ENCODE peak calls at places on chromosomes 6 and 20, in six cellular contexts. Y, H, X, O, T and D are unnamed samples.

GRCh38 chr6:120608826-120609225 is 725.5 kb downstream of the TBC1D32 start:
- DNase-seq in Y (no peak), H (no peak), X (no peak), O (no peak), T (peak), D (no peak)

GRCh38 chr20:60074276-60074675 is 116.1 kb downstream of the CDH26 start:
- DNase-seq in Y (no peak), H (no peak), X (no peak), O (no peak), T (no peak), D (no peak)

GRCh38 chr6:121670511-121670910 is 235.1 kb downstream of the GJA1 start:
- DNase-seq in Y (peak), H (no peak), X (no peak), O (no peak), T (no peak), D (no peak)

GRCh38 chr6:41781302-41781711 is 725 bp downstream of the PRICKLE4 start:
- DNase-seq in Y (no peak), H (no peak), X (peak), O (peak), T (no peak), D (no peak)

GRCh38 chr6:6333498-6333897 is 13.0 kb upstream of the F13A1 start:
- DNase-seq in Y (no peak), H (no peak), X (no peak), O (no peak), T (no peak), D (no peak)

GRCh38 chr20:1800777-1801176 is 94.4 kb upstream of the SIRPA start:
- DNase-seq in Y (peak), H (peak), X (no peak), O (no peak), T (no peak), D (no peak)

GRCh38 chr6:35343092-35343834 is 905 bp downstream of the PPARD start:
- DNase-seq in Y (no peak), H (no peak), X (peak), O (peak), T (no peak), D (peak)

GRCh38 chr20:45860573-45861011 is 3.2 kb downstream of the ZSWIM3 start:
- DNase-seq in Y (no peak), H (no peak), X (no peak), O (no peak), T (no peak), D (no peak)

GRCh38 chr20:1810926-1811620 is 84.1 kb upstream of the SIRPA start:
- DNase-seq in Y (no peak), H (no peak), X (no peak), O (no peak), T (no peak), D (no peak)

GRCh38 chr6:168210239-168211107 is 109.1 kb downstream of the DACT2 start:
- DNase-seq in Y (no peak), H (no peak), X (no peak), O (no peak), T (no peak), D (no peak)

GRCh38 chr20:23826541-23827018 is at the start of gene CST2:
- DNase-seq in Y (no peak), H (no peak), X (no peak), O (no peak), T (no peak), D (no peak)

GRCh38 chr20:62824476-62825287 is 7.8 kb downstream of the COL9A3 start:
- DNase-seq in Y (no peak), H (peak), X (peak), O (peak), T (no peak), D (peak)

DNA sequence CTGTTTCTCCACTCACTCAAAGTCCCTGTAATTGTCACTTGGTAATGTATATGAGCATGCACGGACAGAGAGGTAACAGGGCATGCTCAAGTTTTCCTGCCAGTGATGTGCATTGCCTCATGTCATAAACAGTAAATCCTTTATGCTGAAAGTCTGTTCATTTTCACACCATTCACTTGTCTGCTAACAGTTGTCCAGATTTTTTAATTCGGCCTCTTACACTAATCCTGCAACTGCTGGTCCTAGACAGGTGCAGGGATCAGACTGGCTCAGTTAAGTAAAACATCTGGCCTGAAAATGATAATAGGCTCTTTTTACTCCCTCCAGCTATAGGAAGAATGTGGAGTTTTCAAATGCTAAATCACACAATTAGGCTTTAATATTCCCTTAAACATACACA is 185.4 kb upstream of the VGLL2 start:
- DNase-seq in Y (no peak), H (no peak), X (no peak), O (no peak), T (no peak), D (no peak)
- TF ChIP-seq CTCF in Y (no peak), H (no peak), X (no peak), O (no peak), T (no peak), D (no peak)

DNA sequence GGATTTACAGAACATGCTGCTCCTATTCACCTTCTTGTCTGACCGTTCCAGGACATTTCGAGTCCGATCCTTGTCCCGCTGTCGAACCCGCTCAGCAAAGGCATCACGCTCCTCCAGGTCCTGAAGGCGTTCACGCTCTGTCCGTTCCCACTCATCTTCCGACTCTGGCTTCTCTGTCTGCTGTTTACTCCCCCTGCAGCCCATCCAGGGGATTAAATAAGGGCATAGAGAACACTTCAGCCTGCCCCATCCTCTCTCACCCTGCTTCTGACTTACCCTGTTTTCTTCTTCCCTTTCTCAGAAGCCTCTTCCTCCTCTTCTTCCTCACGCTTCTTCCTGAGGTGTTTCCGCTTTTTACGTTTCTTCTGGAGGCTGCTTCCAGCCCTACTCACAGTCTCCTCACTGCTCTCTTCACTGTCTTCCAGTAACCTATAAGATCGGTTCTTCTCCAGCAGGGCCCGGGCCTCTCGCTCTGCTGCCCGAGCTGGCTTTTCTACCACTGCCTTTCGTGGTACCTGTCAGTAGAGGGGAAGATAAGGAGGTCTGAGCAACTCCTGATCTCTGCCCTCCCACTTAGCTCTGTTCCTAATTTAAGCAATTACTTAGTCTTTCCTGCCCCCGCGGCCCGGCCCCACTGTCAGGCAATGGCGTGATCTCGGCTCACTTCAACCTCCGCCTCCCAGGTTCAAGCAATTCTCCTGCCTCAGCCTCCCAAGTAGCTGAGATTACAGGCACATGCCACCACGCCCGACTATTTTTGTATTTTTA is 1.9 kb downstream of the DHX16 start:
- DNase-seq in Y (no peak), H (no peak), X (no peak), O (no peak), T (no peak), D (no peak)
- TF ChIP-seq CTCF in Y (peak), H (no peak), X (no peak), O (no peak), T (peak), D (peak)

DNA sequence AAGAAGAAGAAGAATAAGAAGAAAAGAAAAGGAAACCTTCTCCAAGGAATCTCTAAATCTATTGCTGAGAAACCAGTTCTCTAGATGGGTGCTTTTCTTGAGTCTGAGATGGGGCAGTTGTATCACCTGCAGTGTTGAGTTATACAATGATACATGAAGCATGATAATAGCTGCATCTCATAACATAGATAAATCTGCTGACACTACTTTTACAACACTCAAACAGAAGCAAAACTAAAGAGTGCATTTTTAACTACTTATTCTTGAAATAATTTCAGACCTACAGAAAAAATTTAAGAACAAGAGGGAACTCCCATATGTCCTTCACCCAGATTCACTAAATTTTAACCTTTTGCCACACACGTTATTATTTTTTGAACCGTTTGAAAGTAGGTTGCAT is 70.3 kb downstream of the SYNJ2 start:
- DNase-seq in Y (no peak), H (no peak), X (no peak), O (no peak), T (no peak), D (no peak)
- TF ChIP-seq CTCF in Y (no peak), H (no peak), X (no peak), O (no peak), T (no peak), D (no peak)

GRCh38 chr6:136811261-136811660 is 11.1 kb upstream of the PEX7 start:
- DNase-seq in Y (no peak), H (no peak), X (no peak), O (no peak), T (no peak), D (no peak)
- TF ChIP-seq CTCF in Y (no peak), H (no peak), X (no peak), O (no peak), T (no peak), D (no peak)

DNA sequence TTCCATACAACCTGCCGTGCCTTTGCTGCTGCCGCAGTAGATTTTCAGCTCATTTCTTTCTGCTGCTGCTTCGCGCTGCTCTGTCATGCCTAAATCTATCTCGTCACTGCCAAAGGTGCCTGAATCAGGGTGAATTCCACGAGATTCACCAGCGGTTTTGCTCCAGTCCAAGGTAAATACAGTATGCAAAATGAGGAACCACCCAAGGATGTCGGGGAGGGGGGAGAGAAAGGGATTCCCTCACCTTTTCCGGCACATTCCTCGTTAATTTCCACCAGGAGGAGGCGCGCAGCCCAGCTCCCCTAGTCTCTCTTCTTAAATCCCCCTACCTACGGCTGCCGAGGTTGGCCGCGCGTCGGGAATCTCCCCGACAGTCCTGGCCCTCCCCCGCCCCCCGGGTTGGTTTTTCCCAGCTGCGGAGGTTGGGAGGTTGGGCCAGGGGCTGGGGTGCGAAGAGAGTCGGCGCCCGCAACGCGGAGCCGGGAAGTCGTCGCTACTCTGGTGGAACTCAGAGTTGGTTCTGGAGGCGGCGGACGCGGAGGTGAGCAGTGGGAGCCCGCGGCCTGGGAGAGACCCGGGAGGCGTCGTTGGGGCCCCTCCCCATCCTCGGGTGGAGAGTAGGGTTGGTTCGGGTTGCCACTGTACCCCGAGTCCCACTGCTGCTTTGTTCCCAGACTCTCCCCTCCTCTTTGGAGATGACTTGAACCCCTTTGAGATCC is at the start of gene TPBG:
- DNase-seq in Y (peak), H (peak), X (peak), O (peak), T (peak), D (peak)
- TF ChIP-seq CTCF in Y (peak), H (peak), X (peak), O (no peak), T (peak), D (peak)

GRCh38 chr6:10453596-10453995 is 38.7 kb upstream of the TFAP2A start:
- DNase-seq in Y (no peak), H (no peak), X (no peak), O (no peak), T (no peak), D (no peak)

GRCh38 chr6:10446548-10446947 is 31.7 kb upstream of the TFAP2A start:
- DNase-seq in Y (no peak), H (no peak), X (no peak), O (no peak), T (no peak), D (no peak)

GRCh38 chr6:10449751-10450150 is 34.9 kb upstream of the TFAP2A start:
- DNase-seq in Y (no peak), H (no peak), X (no peak), O (no peak), T (no peak), D (no peak)

GRCh38 chr6:10451828-10452509 is 37.1 kb upstream of the TFAP2A start:
- DNase-seq in Y (no peak), H (no peak), X (no peak), O (no peak), T (no peak), D (peak)

DNA sequence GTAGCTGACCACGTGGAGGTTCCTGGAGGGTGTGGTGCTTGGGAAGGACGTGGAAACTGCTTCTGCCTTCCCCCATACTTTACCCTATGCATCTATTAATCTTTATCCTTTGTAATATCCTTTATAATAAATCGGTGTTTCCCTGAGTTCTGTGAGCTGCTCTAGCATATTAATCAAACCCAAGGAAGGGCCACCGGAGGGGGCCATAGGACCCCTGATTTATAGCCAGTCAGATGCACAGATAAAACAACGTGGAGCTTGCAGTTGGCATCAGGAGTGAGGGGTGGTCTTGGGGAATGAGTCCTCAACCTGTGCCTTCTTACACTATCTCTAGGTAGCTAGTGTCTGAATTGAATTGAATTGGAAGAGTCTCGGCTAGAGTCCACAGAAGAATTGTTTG is 36.5 kb upstream of the TFAP2A start:
- DNase-seq in Y (no peak), H (no peak), X (no peak), O (no peak), T (no peak), D (no peak)
- TF ChIP-seq CTCF in Y (no peak), H (no peak), X (no peak), O (no peak), T (no peak), D (no peak)

GRCh38 chr6:108127826-108128225 is 38.0 kb upstream of the NR2E1 start:
- DNase-seq in Y (peak), H (no peak), X (no peak), O (no peak), T (no peak), D (no peak)

GRCh38 chr6:108134213-108134973 is 31.4 kb upstream of the NR2E1 start:
- DNase-seq in Y (no peak), H (no peak), X (no peak), O (no peak), T (no peak), D (no peak)

GRCh38 chr6:108132863-108133262 is 33.0 kb upstream of the NR2E1 start:
- DNase-seq in Y (no peak), H (no peak), X (no peak), O (no peak), T (no peak), D (no peak)

DNA sequence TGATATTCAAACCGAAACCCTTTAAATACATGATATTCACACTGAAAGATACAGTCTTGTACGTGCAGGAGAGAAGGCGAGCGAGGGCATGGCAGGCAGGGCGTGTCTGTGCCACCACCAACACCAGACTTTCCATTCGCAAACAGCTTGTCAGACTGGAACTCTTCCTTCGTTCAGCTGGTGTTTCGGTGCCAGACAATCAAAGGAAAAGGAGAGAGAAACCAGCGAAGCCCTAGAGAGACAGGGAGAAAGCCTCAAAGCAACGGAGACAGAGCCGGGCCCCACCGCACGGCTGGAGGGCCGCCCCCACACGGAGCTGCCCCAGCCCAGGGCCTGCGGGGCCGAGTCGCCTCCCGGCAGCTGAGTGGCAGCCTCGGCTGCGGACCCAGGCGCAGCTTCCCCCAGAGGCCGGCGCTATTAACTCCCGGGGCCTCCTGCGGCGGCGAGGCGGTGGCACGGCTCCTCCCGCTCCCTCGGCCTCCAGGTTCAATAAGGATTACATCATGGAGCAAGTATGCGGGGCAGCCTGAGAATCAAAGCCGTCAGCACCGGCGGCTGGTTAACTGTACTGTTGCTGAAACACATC is 32.1 kb upstream of the NR2E1 start:
- DNase-seq in Y (peak), H (no peak), X (peak), O (peak), T (peak), D (peak)
- TF ChIP-seq CTCF in Y (peak), H (no peak), X (no peak), O (peak), T (no peak), D (no peak)